ENCODE peak calls at places on chromosomes 4 and X, in nine cellular contexts. One of them, this sample, is unnamed.
A peak's percentile ranks its signal among the peaks of the same experiment; 100 is the strongest.

GRCh38 chr4:80989921-80990544 is 40.5 kb upstream of the BMP3 start:
- DNase-seq in T-cell: peak; percentile 4
- DNase-seq in BJ: no peak
- DNase-seq in KG1: peak; percentile 59
- DNase-seq in left lung: no peak
- DNase-seq in posterior cingulate gyrus: no peak
- DNase-seq in NCI-H1417 treated with DMSO at 0.1 percent for 48 hours: peak; percentile 20
- DNase-seq in effector memory CD4-positive, alpha-beta T cell: no peak
- DNase-seq in heart left ventricle: no peak
- DNase-seq in this sample: no peak

GRCh38 chrX:134849390-134849789 is 141.4 kb upstream of the SMIM10 start:
- DNase-seq in T-cell: no peak
- DNase-seq in BJ: no peak
- DNase-seq in KG1: no peak
- DNase-seq in left lung: no peak
- DNase-seq in posterior cingulate gyrus: no peak
- DNase-seq in NCI-H1417 treated with DMSO at 0.1 percent for 48 hours: no peak
- DNase-seq in effector memory CD4-positive, alpha-beta T cell: no peak
- DNase-seq in heart left ventricle: no peak
- DNase-seq in this sample: no peak

GRCh38 chr4:155953151-155954117 is at the start of gene CTSO:
- DNase-seq in T-cell: peak; percentile 70
- DNase-seq in BJ: no peak
- DNase-seq in KG1: peak; percentile 38
- DNase-seq in left lung: peak; percentile 80
- DNase-seq in posterior cingulate gyrus: peak; percentile 79
- DNase-seq in NCI-H1417 treated with DMSO at 0.1 percent for 48 hours: peak; percentile 77
- DNase-seq in effector memory CD4-positive, alpha-beta T cell: peak; percentile 46
- DNase-seq in heart left ventricle: peak; percentile 74
- DNase-seq in this sample: peak; percentile 73

GRCh38 chr4:53551963-53552362 is 39.3 kb downstream of the LNX1 start:
- DNase-seq in T-cell: no peak
- DNase-seq in BJ: no peak
- DNase-seq in KG1: no peak
- DNase-seq in left lung: no peak
- DNase-seq in posterior cingulate gyrus: no peak
- DNase-seq in NCI-H1417 treated with DMSO at 0.1 percent for 48 hours: no peak
- DNase-seq in effector memory CD4-positive, alpha-beta T cell: no peak
- DNase-seq in heart left ventricle: no peak
- DNase-seq in this sample: no peak

GRCh38 chr4:112302320-112303274 is 5.4 kb downstream of the ALPK1 start:
- DNase-seq in T-cell: no peak
- DNase-seq in BJ: no peak
- DNase-seq in KG1: no peak
- DNase-seq in left lung: no peak
- DNase-seq in posterior cingulate gyrus: no peak
- DNase-seq in NCI-H1417 treated with DMSO at 0.1 percent for 48 hours: no peak
- DNase-seq in effector memory CD4-positive, alpha-beta T cell: no peak
- DNase-seq in heart left ventricle: no peak
- DNase-seq in this sample: no peak

GRCh38 chrX:68121371-68121770 is 311.9 kb downstream of the OPHN1 start:
- DNase-seq in T-cell: no peak
- DNase-seq in BJ: no peak
- DNase-seq in KG1: no peak
- DNase-seq in left lung: no peak
- DNase-seq in posterior cingulate gyrus: no peak
- DNase-seq in NCI-H1417 treated with DMSO at 0.1 percent for 48 hours: no peak
- DNase-seq in effector memory CD4-positive, alpha-beta T cell: no peak
- DNase-seq in heart left ventricle: no peak
- DNase-seq in this sample: no peak

GRCh38 chr4:65437102-65437501 is 233.2 kb downstream of the EPHA5 start:
- DNase-seq in T-cell: no peak
- DNase-seq in BJ: no peak
- DNase-seq in KG1: no peak
- DNase-seq in left lung: no peak
- DNase-seq in posterior cingulate gyrus: no peak
- DNase-seq in NCI-H1417 treated with DMSO at 0.1 percent for 48 hours: no peak
- DNase-seq in effector memory CD4-positive, alpha-beta T cell: no peak
- DNase-seq in heart left ventricle: no peak
- DNase-seq in this sample: no peak

GRCh38 chrX:11309220-11309619 is 16.0 kb downstream of the AMELX start:
- DNase-seq in T-cell: no peak
- DNase-seq in BJ: no peak
- DNase-seq in KG1: no peak
- DNase-seq in left lung: no peak
- DNase-seq in posterior cingulate gyrus: no peak
- DNase-seq in NCI-H1417 treated with DMSO at 0.1 percent for 48 hours: no peak
- DNase-seq in effector memory CD4-positive, alpha-beta T cell: no peak
- DNase-seq in heart left ventricle: no peak
- DNase-seq in this sample: no peak

GRCh38 chr4:185567828-185568442 is 32.6 kb upstream of the PDLIM3 start:
- DNase-seq in T-cell: no peak
- DNase-seq in BJ: no peak
- DNase-seq in KG1: no peak
- DNase-seq in left lung: peak; percentile 50
- DNase-seq in posterior cingulate gyrus: peak; percentile 67
- DNase-seq in NCI-H1417 treated with DMSO at 0.1 percent for 48 hours: no peak
- DNase-seq in effector memory CD4-positive, alpha-beta T cell: no peak
- DNase-seq in heart left ventricle: peak; percentile 83
- DNase-seq in this sample: peak; percentile 68

GRCh38 chrX:143580266-143580665 is 55.6 kb downstream of the SLITRK4 start:
- DNase-seq in T-cell: no peak
- DNase-seq in BJ: no peak
- DNase-seq in KG1: peak; percentile 1
- DNase-seq in left lung: no peak
- DNase-seq in posterior cingulate gyrus: no peak
- DNase-seq in NCI-H1417 treated with DMSO at 0.1 percent for 48 hours: no peak
- DNase-seq in effector memory CD4-positive, alpha-beta T cell: no peak
- DNase-seq in heart left ventricle: no peak
- DNase-seq in this sample: no peak

GRCh38 chr4:80091184-80091583 is 18.2 kb upstream of the ANTXR2 start:
- DNase-seq in T-cell: no peak
- DNase-seq in BJ: no peak
- DNase-seq in KG1: no peak
- DNase-seq in left lung: no peak
- DNase-seq in posterior cingulate gyrus: no peak
- DNase-seq in NCI-H1417 treated with DMSO at 0.1 percent for 48 hours: no peak
- DNase-seq in effector memory CD4-positive, alpha-beta T cell: no peak
- DNase-seq in heart left ventricle: no peak
- DNase-seq in this sample: no peak

GRCh38 chr4:71251266-71251665 is 87.6 kb upstream of the SLC4A4 start:
- DNase-seq in T-cell: no peak
- DNase-seq in BJ: peak; percentile 78
- DNase-seq in KG1: no peak
- DNase-seq in left lung: no peak
- DNase-seq in posterior cingulate gyrus: no peak
- DNase-seq in NCI-H1417 treated with DMSO at 0.1 percent for 48 hours: no peak
- DNase-seq in effector memory CD4-positive, alpha-beta T cell: no peak
- DNase-seq in heart left ventricle: no peak
- DNase-seq in this sample: no peak

GRCh38 chr4:153763404-153763803 is 3.6 kb upstream of the RNF175 start:
- DNase-seq in T-cell: no peak
- DNase-seq in BJ: no peak
- DNase-seq in KG1: no peak
- DNase-seq in left lung: no peak
- DNase-seq in posterior cingulate gyrus: no peak
- DNase-seq in NCI-H1417 treated with DMSO at 0.1 percent for 48 hours: no peak
- DNase-seq in effector memory CD4-positive, alpha-beta T cell: no peak
- DNase-seq in heart left ventricle: no peak
- DNase-seq in this sample: no peak

GRCh38 chr4:125316391-125316780 is 1.6 kb downstream of the FAT4 start:
- DNase-seq in T-cell: no peak
- DNase-seq in BJ: no peak
- DNase-seq in KG1: no peak
- DNase-seq in left lung: peak; percentile 56
- DNase-seq in posterior cingulate gyrus: peak; percentile 33
- DNase-seq in NCI-H1417 treated with DMSO at 0.1 percent for 48 hours: no peak
- DNase-seq in effector memory CD4-positive, alpha-beta T cell: no peak
- DNase-seq in heart left ventricle: peak; percentile 40
- DNase-seq in this sample: no peak

GRCh38 chrX:7158468-7158990 is 10.6 kb upstream of the PUDP start:
- DNase-seq in T-cell: no peak
- DNase-seq in BJ: no peak
- DNase-seq in KG1: no peak
- DNase-seq in left lung: no peak
- DNase-seq in posterior cingulate gyrus: no peak
- DNase-seq in NCI-H1417 treated with DMSO at 0.1 percent for 48 hours: no peak
- DNase-seq in effector memory CD4-positive, alpha-beta T cell: no peak
- DNase-seq in heart left ventricle: no peak
- DNase-seq in this sample: no peak

GRCh38 chr4:149005191-149005590 is 563.0 kb upstream of the NR3C2 start:
- DNase-seq in T-cell: no peak
- DNase-seq in BJ: no peak
- DNase-seq in KG1: no peak
- DNase-seq in left lung: no peak
- DNase-seq in posterior cingulate gyrus: no peak
- DNase-seq in NCI-H1417 treated with DMSO at 0.1 percent for 48 hours: no peak
- DNase-seq in effector memory CD4-positive, alpha-beta T cell: no peak
- DNase-seq in heart left ventricle: no peak
- DNase-seq in this sample: no peak

GRCh38 chr4:133624744-133625143 is 475.6 kb downstream of the PCDH10 start:
- DNase-seq in T-cell: no peak
- DNase-seq in BJ: no peak
- DNase-seq in KG1: no peak
- DNase-seq in left lung: no peak
- DNase-seq in posterior cingulate gyrus: no peak
- DNase-seq in NCI-H1417 treated with DMSO at 0.1 percent for 48 hours: no peak
- DNase-seq in effector memory CD4-positive, alpha-beta T cell: no peak
- DNase-seq in heart left ventricle: no peak
- DNase-seq in this sample: no peak

GRCh38 chrX:10769696-10770619 is 149.6 kb upstream of the MID1 start:
- DNase-seq in T-cell: no peak
- DNase-seq in BJ: no peak
- DNase-seq in KG1: no peak
- DNase-seq in left lung: no peak
- DNase-seq in posterior cingulate gyrus: no peak
- DNase-seq in NCI-H1417 treated with DMSO at 0.1 percent for 48 hours: peak; percentile 60
- DNase-seq in effector memory CD4-positive, alpha-beta T cell: no peak
- DNase-seq in heart left ventricle: no peak
- DNase-seq in this sample: no peak

GRCh38 chrX:140440891-140441290 is 64.0 kb downstream of the SOX3 start:
- DNase-seq in T-cell: no peak
- DNase-seq in BJ: no peak
- DNase-seq in KG1: no peak
- DNase-seq in left lung: no peak
- DNase-seq in posterior cingulate gyrus: no peak
- DNase-seq in NCI-H1417 treated with DMSO at 0.1 percent for 48 hours: no peak
- DNase-seq in effector memory CD4-positive, alpha-beta T cell: no peak
- DNase-seq in heart left ventricle: no peak
- DNase-seq in this sample: no peak

GRCh38 chr4:174669278-174669677 is 147.0 kb upstream of the HPGD start:
- DNase-seq in T-cell: no peak
- DNase-seq in BJ: peak; percentile 59
- DNase-seq in KG1: no peak
- DNase-seq in left lung: no peak
- DNase-seq in posterior cingulate gyrus: no peak
- DNase-seq in NCI-H1417 treated with DMSO at 0.1 percent for 48 hours: no peak
- DNase-seq in effector memory CD4-positive, alpha-beta T cell: no peak
- DNase-seq in heart left ventricle: no peak
- DNase-seq in this sample: no peak

GRCh38 chr4:75698162-75698962 is 25.2 kb upstream of the G3BP2 start:
- DNase-seq in T-cell: no peak
- DNase-seq in BJ: no peak
- DNase-seq in KG1: peak; percentile 20
- DNase-seq in left lung: no peak
- DNase-seq in posterior cingulate gyrus: no peak
- DNase-seq in NCI-H1417 treated with DMSO at 0.1 percent for 48 hours: no peak
- DNase-seq in effector memory CD4-positive, alpha-beta T cell: no peak
- DNase-seq in heart left ventricle: no peak
- DNase-seq in this sample: no peak

GRCh38 chrX:23434356-23434884 is 99.8 kb downstream of the PTCHD1 start:
- DNase-seq in T-cell: no peak
- DNase-seq in BJ: no peak
- DNase-seq in KG1: no peak
- DNase-seq in left lung: peak; percentile 61
- DNase-seq in posterior cingulate gyrus: no peak
- DNase-seq in NCI-H1417 treated with DMSO at 0.1 percent for 48 hours: no peak
- DNase-seq in effector memory CD4-positive, alpha-beta T cell: no peak
- DNase-seq in heart left ventricle: peak; percentile 66
- DNase-seq in this sample: peak; percentile 36

GRCh38 chr4:6198278-6198677 is 2.1 kb downstream of the JAKMIP1 start:
- DNase-seq in T-cell: peak; percentile 45
- DNase-seq in BJ: no peak
- DNase-seq in KG1: no peak
- DNase-seq in left lung: no peak
- DNase-seq in posterior cingulate gyrus: no peak
- DNase-seq in NCI-H1417 treated with DMSO at 0.1 percent for 48 hours: no peak
- DNase-seq in effector memory CD4-positive, alpha-beta T cell: no peak
- DNase-seq in heart left ventricle: no peak
- DNase-seq in this sample: no peak

GRCh38 chr4:185726931-185727330 is 85.1 kb downstream of the SORBS2 start:
- DNase-seq in T-cell: no peak
- DNase-seq in BJ: no peak
- DNase-seq in KG1: no peak
- DNase-seq in left lung: no peak
- DNase-seq in posterior cingulate gyrus: no peak
- DNase-seq in NCI-H1417 treated with DMSO at 0.1 percent for 48 hours: no peak
- DNase-seq in effector memory CD4-positive, alpha-beta T cell: no peak
- DNase-seq in heart left ventricle: no peak
- DNase-seq in this sample: no peak

GRCh38 chrX:24317567-24317966 is 3.7 kb upstream of the SUPT20HL2 start:
- DNase-seq in T-cell: no peak
- DNase-seq in BJ: no peak
- DNase-seq in KG1: no peak
- DNase-seq in left lung: no peak
- DNase-seq in posterior cingulate gyrus: no peak
- DNase-seq in NCI-H1417 treated with DMSO at 0.1 percent for 48 hours: no peak
- DNase-seq in effector memory CD4-positive, alpha-beta T cell: no peak
- DNase-seq in heart left ventricle: no peak
- DNase-seq in this sample: no peak

GRCh38 chrX:72255445-72255844 is 16.6 kb upstream of the ERCC6L start:
- DNase-seq in T-cell: no peak
- DNase-seq in BJ: no peak
- DNase-seq in KG1: no peak
- DNase-seq in left lung: peak; percentile 46
- DNase-seq in posterior cingulate gyrus: peak; percentile 23
- DNase-seq in NCI-H1417 treated with DMSO at 0.1 percent for 48 hours: peak; percentile 95
- DNase-seq in effector memory CD4-positive, alpha-beta T cell: no peak
- DNase-seq in heart left ventricle: no peak
- DNase-seq in this sample: peak; percentile 49

GRCh38 chr4:94758141-94758699 is 465 bp downstream of the BMPR1B start:
- DNase-seq in T-cell: no peak
- DNase-seq in BJ: no peak
- DNase-seq in KG1: no peak
- DNase-seq in left lung: no peak
- DNase-seq in posterior cingulate gyrus: peak; percentile 26
- DNase-seq in NCI-H1417 treated with DMSO at 0.1 percent for 48 hours: no peak
- DNase-seq in effector memory CD4-positive, alpha-beta T cell: no peak
- DNase-seq in heart left ventricle: no peak
- DNase-seq in this sample: no peak

GRCh38 chr4:110799171-110799570 is 176.3 kb upstream of the PITX2 start:
- DNase-seq in T-cell: no peak
- DNase-seq in BJ: no peak
- DNase-seq in KG1: no peak
- DNase-seq in left lung: no peak
- DNase-seq in posterior cingulate gyrus: no peak
- DNase-seq in NCI-H1417 treated with DMSO at 0.1 percent for 48 hours: no peak
- DNase-seq in effector memory CD4-positive, alpha-beta T cell: no peak
- DNase-seq in heart left ventricle: no peak
- DNase-seq in this sample: no peak

GRCh38 chr4:189090174-189090814 is 850.4 kb upstream of the FRG1 start:
- DNase-seq in T-cell: no peak
- DNase-seq in BJ: no peak
- DNase-seq in KG1: no peak
- DNase-seq in left lung: no peak
- DNase-seq in posterior cingulate gyrus: no peak
- DNase-seq in NCI-H1417 treated with DMSO at 0.1 percent for 48 hours: no peak
- DNase-seq in effector memory CD4-positive, alpha-beta T cell: no peak
- DNase-seq in heart left ventricle: no peak
- DNase-seq in this sample: no peak

GRCh38 chrX:34917146-34917545 is 25.4 kb upstream of the FAM47B start:
- DNase-seq in T-cell: no peak
- DNase-seq in BJ: no peak
- DNase-seq in KG1: no peak
- DNase-seq in left lung: no peak
- DNase-seq in posterior cingulate gyrus: no peak
- DNase-seq in NCI-H1417 treated with DMSO at 0.1 percent for 48 hours: no peak
- DNase-seq in effector memory CD4-positive, alpha-beta T cell: no peak
- DNase-seq in heart left ventricle: no peak
- DNase-seq in this sample: no peak

GRCh38 chr4:93066746-93067145 is 761.8 kb upstream of the ATOH1 start:
- DNase-seq in T-cell: no peak
- DNase-seq in BJ: no peak
- DNase-seq in KG1: no peak
- DNase-seq in left lung: no peak
- DNase-seq in posterior cingulate gyrus: no peak
- DNase-seq in NCI-H1417 treated with DMSO at 0.1 percent for 48 hours: no peak
- DNase-seq in effector memory CD4-positive, alpha-beta T cell: no peak
- DNase-seq in heart left ventricle: no peak
- DNase-seq in this sample: no peak

This sample was measured in dorsolateral prefrontal cortex.